ENCODE peak calls at places on chromosomes 3 and 15, in nine cellular contexts. One of them, this sample, is unnamed.

GRCh38 chr3:62376906-62377865 is 3.8 kb upstream of the FEZF2 start:
- DNase-seq in GM06990: no peak
- DNase-seq in brain microvascular endothelial cell: no peak
- DNase-seq in tibial artery: no peak
- DNase-seq in astrocyte of the spinal cord: no peak
- DNase-seq in epithelial cell of esophagus: no peak
- DNase-seq in foreskin fibroblast: no peak
- DNase-seq in OCI-LY7: no peak
- DNase-seq in endothelial cell of umbilical vein: no peak
- DNase-seq in this sample: no peak

GRCh38 chr3:161284989-161285388 is 63.9 kb downstream of the NMD3 start:
- DNase-seq in GM06990: no peak
- DNase-seq in brain microvascular endothelial cell: no peak
- DNase-seq in tibial artery: no peak
- DNase-seq in astrocyte of the spinal cord: no peak
- DNase-seq in epithelial cell of esophagus: peak
- DNase-seq in foreskin fibroblast: peak
- DNase-seq in OCI-LY7: no peak
- DNase-seq in endothelial cell of umbilical vein: no peak
- DNase-seq in this sample: no peak

GRCh38 chr15:99401971-99402732 is 150.9 kb downstream of the LRRC28 start:
- DNase-seq in GM06990: no peak
- DNase-seq in brain microvascular endothelial cell: no peak
- DNase-seq in tibial artery: no peak
- DNase-seq in astrocyte of the spinal cord: peak
- DNase-seq in epithelial cell of esophagus: no peak
- DNase-seq in foreskin fibroblast: no peak
- DNase-seq in OCI-LY7: no peak
- DNase-seq in endothelial cell of umbilical vein: no peak
- DNase-seq in this sample: peak

GRCh38 chr15:52737720-52738119 is 52.4 kb downstream of the ONECUT1 start:
- DNase-seq in GM06990: no peak
- DNase-seq in brain microvascular endothelial cell: no peak
- DNase-seq in tibial artery: no peak
- DNase-seq in astrocyte of the spinal cord: no peak
- DNase-seq in epithelial cell of esophagus: peak
- DNase-seq in foreskin fibroblast: peak
- DNase-seq in OCI-LY7: no peak
- DNase-seq in endothelial cell of umbilical vein: no peak
- DNase-seq in this sample: no peak

GRCh38 chr3:128933922-128934253 is 54.5 kb downstream of the ACAD9 start:
- DNase-seq in GM06990: no peak
- DNase-seq in brain microvascular endothelial cell: no peak
- DNase-seq in tibial artery: no peak
- DNase-seq in astrocyte of the spinal cord: no peak
- DNase-seq in epithelial cell of esophagus: no peak
- DNase-seq in foreskin fibroblast: no peak
- DNase-seq in OCI-LY7: no peak
- DNase-seq in endothelial cell of umbilical vein: no peak
- DNase-seq in this sample: no peak

GRCh38 chr3:133254716-133255115 is 145.1 kb upstream of the BFSP2 start:
- DNase-seq in GM06990: no peak
- DNase-seq in brain microvascular endothelial cell: no peak
- DNase-seq in tibial artery: no peak
- DNase-seq in astrocyte of the spinal cord: no peak
- DNase-seq in epithelial cell of esophagus: no peak
- DNase-seq in foreskin fibroblast: no peak
- DNase-seq in OCI-LY7: no peak
- DNase-seq in endothelial cell of umbilical vein: no peak
- DNase-seq in this sample: no peak

GRCh38 chr3:187807086-187807862 is 62.0 kb upstream of the BCL6 start:
- DNase-seq in GM06990: no peak
- DNase-seq in brain microvascular endothelial cell: peak
- DNase-seq in tibial artery: no peak
- DNase-seq in astrocyte of the spinal cord: peak
- DNase-seq in epithelial cell of esophagus: peak
- DNase-seq in foreskin fibroblast: peak
- DNase-seq in OCI-LY7: no peak
- DNase-seq in endothelial cell of umbilical vein: no peak
- DNase-seq in this sample: peak

GRCh38 chr3:122111974-122112373 is 56.8 kb downstream of the CD86 start:
- DNase-seq in GM06990: no peak
- DNase-seq in brain microvascular endothelial cell: no peak
- DNase-seq in tibial artery: no peak
- DNase-seq in astrocyte of the spinal cord: no peak
- DNase-seq in epithelial cell of esophagus: no peak
- DNase-seq in foreskin fibroblast: no peak
- DNase-seq in OCI-LY7: no peak
- DNase-seq in endothelial cell of umbilical vein: no peak
- DNase-seq in this sample: no peak

GRCh38 chr15:82414536-82415191 is 15.0 kb upstream of the GOLGA6L9 start:
- DNase-seq in GM06990: no peak
- DNase-seq in brain microvascular endothelial cell: no peak
- DNase-seq in tibial artery: no peak
- DNase-seq in astrocyte of the spinal cord: no peak
- DNase-seq in epithelial cell of esophagus: no peak
- DNase-seq in foreskin fibroblast: peak
- DNase-seq in OCI-LY7: no peak
- DNase-seq in endothelial cell of umbilical vein: no peak
- DNase-seq in this sample: no peak

GRCh38 chr15:78808550-78808949 is 2.7 kb downstream of the ADAMTS7 start:
- DNase-seq in GM06990: no peak
- DNase-seq in brain microvascular endothelial cell: peak
- DNase-seq in tibial artery: no peak
- DNase-seq in astrocyte of the spinal cord: peak
- DNase-seq in epithelial cell of esophagus: peak
- DNase-seq in foreskin fibroblast: peak
- DNase-seq in OCI-LY7: peak
- DNase-seq in endothelial cell of umbilical vein: peak
- DNase-seq in this sample: peak

GRCh38 chr3:20321391-20322047 is 135.5 kb upstream of the SGO1 start:
- DNase-seq in GM06990: no peak
- DNase-seq in brain microvascular endothelial cell: no peak
- DNase-seq in tibial artery: no peak
- DNase-seq in astrocyte of the spinal cord: no peak
- DNase-seq in epithelial cell of esophagus: no peak
- DNase-seq in foreskin fibroblast: no peak
- DNase-seq in OCI-LY7: no peak
- DNase-seq in endothelial cell of umbilical vein: no peak
- DNase-seq in this sample: no peak

GRCh38 chr3:20323307-20323927 is 137.4 kb upstream of the SGO1 start:
- DNase-seq in GM06990: no peak
- DNase-seq in brain microvascular endothelial cell: no peak
- DNase-seq in tibial artery: no peak
- DNase-seq in astrocyte of the spinal cord: no peak
- DNase-seq in epithelial cell of esophagus: no peak
- DNase-seq in foreskin fibroblast: no peak
- DNase-seq in OCI-LY7: no peak
- DNase-seq in endothelial cell of umbilical vein: no peak
- DNase-seq in this sample: no peak

GRCh38 chr3:20317616-20318015 is 131.6 kb upstream of the SGO1 start:
- DNase-seq in GM06990: no peak
- DNase-seq in brain microvascular endothelial cell: no peak
- DNase-seq in tibial artery: no peak
- DNase-seq in astrocyte of the spinal cord: no peak
- DNase-seq in epithelial cell of esophagus: no peak
- DNase-seq in foreskin fibroblast: no peak
- DNase-seq in OCI-LY7: no peak
- DNase-seq in endothelial cell of umbilical vein: no peak
- DNase-seq in this sample: no peak

GRCh38 chr3:20322085-20322484 is 136.1 kb upstream of the SGO1 start:
- DNase-seq in GM06990: no peak
- DNase-seq in brain microvascular endothelial cell: no peak
- DNase-seq in tibial artery: no peak
- DNase-seq in astrocyte of the spinal cord: no peak
- DNase-seq in epithelial cell of esophagus: no peak
- DNase-seq in foreskin fibroblast: no peak
- DNase-seq in OCI-LY7: no peak
- DNase-seq in endothelial cell of umbilical vein: no peak
- DNase-seq in this sample: no peak

GRCh38 chr3:20320489-20320888 is 134.5 kb upstream of the SGO1 start:
- DNase-seq in GM06990: no peak
- DNase-seq in brain microvascular endothelial cell: no peak
- DNase-seq in tibial artery: no peak
- DNase-seq in astrocyte of the spinal cord: no peak
- DNase-seq in epithelial cell of esophagus: no peak
- DNase-seq in foreskin fibroblast: no peak
- DNase-seq in OCI-LY7: no peak
- DNase-seq in endothelial cell of umbilical vein: no peak
- DNase-seq in this sample: no peak
- H3K4me3 ChIP-seq in GM06990: no peak
- H3K4me3 ChIP-seq in brain microvascular endothelial cell: no peak
- H3K4me3 ChIP-seq in tibial artery: no peak
- H3K4me3 ChIP-seq in astrocyte of the spinal cord: no peak
- H3K4me3 ChIP-seq in epithelial cell of esophagus: no peak
- H3K4me3 ChIP-seq in foreskin fibroblast: no peak
- H3K4me3 ChIP-seq in OCI-LY7: no peak
- H3K4me3 ChIP-seq in endothelial cell of umbilical vein: no peak
- H3K4me3 ChIP-seq in this sample: no peak

GRCh38 chr3:12536423-12536822 is 8.9 kb downstream of the MKRN2OS start:
- DNase-seq in GM06990: no peak
- DNase-seq in brain microvascular endothelial cell: no peak
- DNase-seq in tibial artery: no peak
- DNase-seq in astrocyte of the spinal cord: peak
- DNase-seq in epithelial cell of esophagus: no peak
- DNase-seq in foreskin fibroblast: no peak
- DNase-seq in OCI-LY7: no peak
- DNase-seq in endothelial cell of umbilical vein: no peak
- DNase-seq in this sample: peak
- TF ChIP-seq CTCF in GM06990: no peak
- TF ChIP-seq CTCF in brain microvascular endothelial cell: peak
- TF ChIP-seq CTCF in tibial artery: no peak
- TF ChIP-seq CTCF in astrocyte of the spinal cord: peak
- TF ChIP-seq CTCF in epithelial cell of esophagus: no peak
- TF ChIP-seq CTCF in foreskin fibroblast: no peak
- TF ChIP-seq CTCF in OCI-LY7: peak
- TF ChIP-seq CTCF in endothelial cell of umbilical vein: no peak
- TF ChIP-seq CTCF in this sample: peak

GRCh38 chr15:45454825-45455224 is 67.7 kb downstream of the SLC30A4 start:
- DNase-seq in GM06990: peak
- DNase-seq in brain microvascular endothelial cell: peak
- DNase-seq in tibial artery: peak
- DNase-seq in astrocyte of the spinal cord: peak
- DNase-seq in epithelial cell of esophagus: peak
- DNase-seq in foreskin fibroblast: peak
- DNase-seq in OCI-LY7: peak
- DNase-seq in endothelial cell of umbilical vein: no peak
- DNase-seq in this sample: peak
- H3K4me3 ChIP-seq in GM06990: no peak
- H3K4me3 ChIP-seq in brain microvascular endothelial cell: no peak
- H3K4me3 ChIP-seq in tibial artery: no peak
- H3K4me3 ChIP-seq in astrocyte of the spinal cord: no peak
- H3K4me3 ChIP-seq in epithelial cell of esophagus: no peak
- H3K4me3 ChIP-seq in foreskin fibroblast: no peak
- H3K4me3 ChIP-seq in OCI-LY7: no peak
- H3K4me3 ChIP-seq in endothelial cell of umbilical vein: no peak
- H3K4me3 ChIP-seq in this sample: peak

DNA sequence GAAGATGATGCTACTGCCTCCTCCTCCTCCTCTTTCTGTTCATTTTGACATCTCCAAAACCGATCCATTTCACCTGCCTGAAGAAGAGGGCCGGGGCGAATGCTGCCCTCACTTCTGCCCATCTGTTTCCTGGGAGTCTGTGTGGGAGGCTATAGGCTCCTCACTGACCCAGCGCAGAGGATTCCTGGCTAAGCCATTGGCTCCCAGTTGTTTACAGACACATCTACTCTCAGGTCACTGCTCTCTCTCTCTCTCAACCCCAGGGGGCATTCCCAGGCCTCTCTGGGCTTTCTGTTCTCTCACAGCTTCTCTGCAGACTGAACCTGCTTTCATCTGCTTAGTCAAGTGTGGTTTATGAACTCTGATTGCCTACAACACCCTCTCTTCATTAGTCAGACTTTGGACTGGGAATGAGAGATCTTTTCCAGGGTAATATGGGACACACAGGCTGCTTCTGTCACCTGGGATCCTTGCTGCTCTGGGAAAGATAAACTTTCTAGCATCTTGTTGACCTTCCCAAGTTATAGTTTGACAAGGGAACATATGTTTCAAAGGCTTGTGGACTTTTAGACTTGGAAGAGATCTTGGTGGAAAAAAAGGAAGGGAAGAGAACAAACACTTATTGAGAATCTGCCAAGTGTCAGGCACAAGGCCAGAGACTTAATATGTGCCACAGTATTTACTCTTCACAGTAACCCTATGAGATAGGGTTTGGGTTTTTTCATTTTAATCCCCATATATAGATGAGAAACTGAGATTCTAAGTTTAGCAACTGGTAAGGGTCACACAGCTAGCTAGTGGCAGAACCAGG is 30.2 kb upstream of the USP3 start:
- DNase-seq in GM06990: peak
- DNase-seq in brain microvascular endothelial cell: peak
- DNase-seq in tibial artery: no peak
- DNase-seq in astrocyte of the spinal cord: peak
- DNase-seq in epithelial cell of esophagus: peak
- DNase-seq in foreskin fibroblast: peak
- DNase-seq in OCI-LY7: peak
- DNase-seq in endothelial cell of umbilical vein: no peak
- DNase-seq in this sample: peak
- TF ChIP-seq CTCF in GM06990: peak
- TF ChIP-seq CTCF in brain microvascular endothelial cell: peak
- TF ChIP-seq CTCF in tibial artery: no peak
- TF ChIP-seq CTCF in astrocyte of the spinal cord: no peak
- TF ChIP-seq CTCF in epithelial cell of esophagus: no peak
- TF ChIP-seq CTCF in foreskin fibroblast: no peak
- TF ChIP-seq CTCF in OCI-LY7: peak
- TF ChIP-seq CTCF in endothelial cell of umbilical vein: no peak
- TF ChIP-seq CTCF in this sample: no peak

DNA sequence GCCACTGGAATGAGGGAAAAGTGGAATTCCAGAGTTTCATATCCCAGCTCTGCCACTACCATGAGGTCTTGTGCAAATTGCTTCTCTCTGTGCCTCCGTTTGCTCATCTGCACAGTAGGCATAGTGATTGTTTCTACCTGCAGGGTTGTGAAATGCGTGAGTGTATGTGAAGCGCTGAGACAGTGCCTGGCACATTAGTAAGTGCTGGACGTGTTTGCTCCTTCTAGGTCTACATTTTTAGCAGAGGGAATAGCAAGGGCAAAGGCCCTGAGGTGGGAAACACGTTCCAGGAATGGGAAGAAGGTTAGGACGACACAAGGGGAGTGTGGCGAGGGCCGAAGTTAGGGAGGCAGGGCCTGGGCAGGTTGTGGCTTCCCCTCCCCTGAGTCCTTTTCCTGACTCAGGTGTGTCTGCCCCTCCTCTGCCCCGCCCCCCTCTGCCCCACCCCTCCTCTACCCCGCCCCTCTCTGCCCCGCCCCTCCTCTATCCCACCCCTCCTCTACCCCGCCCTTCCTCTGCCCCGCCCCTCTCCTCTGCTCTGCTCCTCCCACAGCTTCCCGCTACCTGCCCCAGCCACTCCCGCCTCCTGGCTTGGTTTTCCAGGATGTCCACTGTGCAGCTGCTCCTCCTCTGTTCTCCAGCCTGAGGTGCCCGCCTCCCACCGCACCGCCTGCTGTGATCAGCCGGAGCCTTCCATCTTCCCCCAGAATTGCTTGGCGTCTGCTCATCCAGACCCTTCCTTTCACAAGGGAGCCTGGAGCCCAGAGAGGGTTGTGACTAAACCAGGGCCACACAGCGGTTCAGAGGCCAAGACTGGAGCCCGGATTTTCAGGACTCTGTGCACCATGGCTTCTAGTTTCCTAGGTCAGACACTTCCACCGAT is 31.1 kb upstream of the SMAD6 start:
- DNase-seq in GM06990: no peak
- DNase-seq in brain microvascular endothelial cell: no peak
- DNase-seq in tibial artery: no peak
- DNase-seq in astrocyte of the spinal cord: no peak
- DNase-seq in epithelial cell of esophagus: peak
- DNase-seq in foreskin fibroblast: no peak
- DNase-seq in OCI-LY7: peak
- DNase-seq in endothelial cell of umbilical vein: no peak
- DNase-seq in this sample: no peak
- H3K4me3 ChIP-seq in GM06990: no peak
- H3K4me3 ChIP-seq in brain microvascular endothelial cell: no peak
- H3K4me3 ChIP-seq in tibial artery: no peak
- H3K4me3 ChIP-seq in astrocyte of the spinal cord: no peak
- H3K4me3 ChIP-seq in epithelial cell of esophagus: no peak
- H3K4me3 ChIP-seq in foreskin fibroblast: no peak
- H3K4me3 ChIP-seq in OCI-LY7: no peak
- H3K4me3 ChIP-seq in endothelial cell of umbilical vein: no peak
- H3K4me3 ChIP-seq in this sample: no peak